ENCODE peak calls at places on chromosomes 13 and 19, in four cellular contexts. G, Y, J and F are unnamed samples.

GRCh38 chr19:18798384-18799352 is 7.6 kb upstream of the COMP start:
- DNase-seq in J (peak; percentile 81), Y (no peak), G (no peak), F (no peak)

GRCh38 chr13:24068472-24068871 is 92.0 kb upstream of the SPATA13 start:
- DNase-seq in Y (no peak), G (no peak), J (no peak), F (no peak)

GRCh38 chr19:17325881-17326594 is 8.6 kb downstream of the ANO8 start:
- DNase-seq in Y (no peak), G (no peak), J (no peak), F (no peak)

GRCh38 chr13:113820813-113821651 is 42.8 kb downstream of the GAS6 start:
- DNase-seq in G (peak; percentile 69), Y (no peak), J (peak; percentile 87), F (no peak)

GRCh38 chr19:51166846-51167490 is 24.9 kb downstream of the SIGLEC7 start:
- DNase-seq in Y (no peak), J (no peak), G (no peak), F (no peak)

GRCh38 chr13:77779461-77780272 is 82.2 kb downstream of the SLAIN1 start:
- DNase-seq in Y (peak; percentile 73), G (peak; percentile 61), J (peak; percentile 77), F (peak; percentile 85)

GRCh38 chr19:58572818-58573657 is at the start of gene MZF1:
- DNase-seq in G (peak; percentile 100), Y (peak; percentile 100), J (peak; percentile 100), F (peak; percentile 100)

GRCh38 chr13:76223565-76223964 is 587.4 kb downstream of the LMO7 start:
- DNase-seq in G (no peak), J (no peak), Y (no peak), F (no peak)

GRCh38 chr19:8654591-8655339 is 24.3 kb downstream of the NFILZ start:
- DNase-seq in Y (peak; percentile 69), G (peak; percentile 69), J (peak; percentile 73), F (peak; percentile 59)

GRCh38 chr13:73740681-73741080 is 393.5 kb downstream of the KLF12 start:
- DNase-seq in J (no peak), Y (no peak), G (no peak), F (no peak)

GRCh38 chr13:33637978-33638743 is 179.8 kb upstream of the RFC3 start:
- DNase-seq in Y (no peak), J (no peak), G (no peak), F (no peak)

GRCh38 chr13:48975101-48975925 is at the start of gene FNDC3A:
- DNase-seq in J (peak; percentile 91), G (peak; percentile 68), Y (peak; percentile 88), F (peak; percentile 48)

GRCh38 chr19:55519461-55520311 is 17.2 kb downstream of the SBK2 start:
- DNase-seq in J (no peak), G (peak; percentile 94), Y (no peak), F (no peak)

GRCh38 chr13:42275506-42275905 is 3.6 kb downstream of the AKAP11 start:
- DNase-seq in G (no peak), Y (no peak), J (no peak), F (no peak)

GRCh38 chr13:64130600-64130999 is 2715.0 kb upstream of the PCDH20 start:
- DNase-seq in Y (no peak), J (no peak), G (no peak), F (no peak)

GRCh38 chr13:93146584-93147292 is 79.9 kb upstream of the GPC6 start:
- DNase-seq in Y (no peak), G (no peak), J (peak; percentile 28), F (no peak)

GRCh38 chr19:21135433-21135832 is 6.4 kb upstream of the ZNF431 start:
- DNase-seq in J (no peak), G (no peak), Y (no peak), F (no peak)

GRCh38 chr19:54179921-54180452 is 7.0 kb upstream of the TMC4 start:
- DNase-seq in Y (peak; percentile 89), J (peak; percentile 78), G (peak; percentile 90), F (no peak)

GRCh38 chr19:940591-941291 is 14.9 kb downstream of the ARID3A start:
- DNase-seq in G (peak; percentile 68), J (no peak), Y (no peak), F (no peak)

GRCh38 chr19:1503089-1503924 is 9.5 kb downstream of the ADAMTSL5 start:
- DNase-seq in Y (peak; percentile 64), G (peak; percentile 50), J (peak; percentile 81), F (peak; percentile 43)

GRCh38 chr19:28655054-28655453 is 557.9 kb downstream of the UQCRFS1 start:
- DNase-seq in Y (no peak), J (no peak), G (no peak), F (no peak)

GRCh38 chr13:109694972-109695371 is 91.4 kb downstream of the IRS2 start:
- DNase-seq in J (peak; percentile 40), Y (no peak), G (no peak), F (no peak)

GRCh38 chr13:93233997-93234416 is 7.4 kb downstream of the GPC6 start:
- DNase-seq in Y (no peak), J (peak; percentile 23), G (peak; percentile 35), F (peak; percentile 66)

GRCh38 chr13:73870970-73871935 is 263.0 kb downstream of the KLF12 start:
- DNase-seq in Y (no peak), J (no peak), G (no peak), F (no peak)

GRCh38 chr13:112845511-112846144 is 123.4 kb upstream of the MCF2L start:
- DNase-seq in J (no peak), Y (no peak), G (no peak), F (no peak)

GRCh38 chr19:41226053-41226873 is 7.2 kb downstream of the AXL start:
- DNase-seq in J (peak; percentile 88), Y (peak; percentile 63), G (peak; percentile 95), F (no peak)

GRCh38 chr19:23916991-23917390 is 2.3 kb downstream of the ZNF726 start:
- DNase-seq in G (no peak), Y (no peak), J (no peak), F (no peak)

GRCh38 chr19:50705422-50706019 is 14.1 kb downstream of the SHANK1 start:
- DNase-seq in J (peak; percentile 61), G (peak; percentile 79), Y (peak; percentile 70), F (peak; percentile 19)

GRCh38 chr13:99628442-99628841 is 127.2 kb downstream of the TM9SF2 start:
- DNase-seq in Y (no peak), G (no peak), J (no peak), F (no peak)

GRCh38 chr13:46143239-46143701 is 38.4 kb upstream of the CPB2 start:
- DNase-seq in J (peak; percentile 30), Y (no peak), G (peak; percentile 69), F (no peak)

GRCh38 chr13:79434578-79434977 is 28.5 kb upstream of the RBM26 start:
- DNase-seq in Y (no peak), J (no peak), G (no peak), F (no peak)

GRCh38 chr13:69935043-69935442 is 172.6 kb upstream of the ATXN8OS start:
- DNase-seq in J (no peak), G (peak; percentile 35), Y (no peak), F (peak; percentile 61)

GRCh38 chr13:23956106-23956505 is 58.8 kb upstream of the C1QTNF9B start:
- DNase-seq in J (peak; percentile 63), G (peak; percentile 33), Y (no peak), F (no peak)

GRCh38 chr13:99980201-99981114 is 1.1 kb upstream of the ZIC2 start:
- DNase-seq in J (peak; percentile 81), G (peak; percentile 87), Y (peak; percentile 85), F (peak; percentile 85)

GRCh38 chr13:37598572-37598971 is at the start of gene POSTN:
- DNase-seq in G (no peak), Y (peak; percentile 9), J (peak; percentile 26), F (no peak)

GRCh38 chr13:74732736-74733135 is 598.5 kb upstream of the KLF12 start:
- DNase-seq in J (no peak), Y (no peak), G (no peak), F (no peak)

GRCh38 chr13:44669534-44669933 is 93.4 kb upstream of the TSC22D1 start:
- DNase-seq in J (no peak), Y (no peak), G (no peak), F (no peak)

GRCh38 chr13:41613984-41614581 is 156.7 kb downstream of the RGCC start:
- DNase-seq in Y (no peak), G (no peak), J (peak; percentile 33), F (no peak)

GRCh38 chr19:3708207-3708931 is at the start of gene TJP3:
- DNase-seq in J (peak; percentile 72), Y (no peak), G (no peak), F (peak; percentile 58)

DNA sequence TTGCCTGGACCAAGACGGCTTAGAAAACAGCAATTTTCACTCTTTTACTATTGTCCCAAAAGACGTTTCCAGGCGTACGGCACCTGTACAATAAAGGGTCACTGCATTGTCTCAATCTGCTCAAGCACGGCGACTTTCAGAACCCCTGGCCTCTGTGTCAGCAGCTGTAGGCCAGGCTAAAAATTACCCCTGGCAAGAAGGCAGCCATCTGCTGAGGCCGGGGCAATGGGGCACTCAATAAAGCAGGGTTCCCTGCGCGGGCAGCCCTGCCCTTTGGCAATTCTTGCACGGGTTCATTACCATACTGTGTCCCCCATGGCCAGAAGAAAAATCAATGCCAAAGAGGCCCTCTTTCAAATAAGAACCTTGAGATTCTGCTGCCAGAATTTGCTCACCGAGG is 52.1 kb downstream of the STK24 start:
- DNase-seq in J (no peak), G (no peak), Y (no peak), F (no peak)
- H3K4me1 ChIP-seq in J (peaks cover 5% of the 10 kb centered on the region), G (peaks cover 9% of the 10 kb centered on the region), Y (peaks cover 55% of the 10 kb centered on the region), F (no peaks in the 10 kb centered on the region)

DNA sequence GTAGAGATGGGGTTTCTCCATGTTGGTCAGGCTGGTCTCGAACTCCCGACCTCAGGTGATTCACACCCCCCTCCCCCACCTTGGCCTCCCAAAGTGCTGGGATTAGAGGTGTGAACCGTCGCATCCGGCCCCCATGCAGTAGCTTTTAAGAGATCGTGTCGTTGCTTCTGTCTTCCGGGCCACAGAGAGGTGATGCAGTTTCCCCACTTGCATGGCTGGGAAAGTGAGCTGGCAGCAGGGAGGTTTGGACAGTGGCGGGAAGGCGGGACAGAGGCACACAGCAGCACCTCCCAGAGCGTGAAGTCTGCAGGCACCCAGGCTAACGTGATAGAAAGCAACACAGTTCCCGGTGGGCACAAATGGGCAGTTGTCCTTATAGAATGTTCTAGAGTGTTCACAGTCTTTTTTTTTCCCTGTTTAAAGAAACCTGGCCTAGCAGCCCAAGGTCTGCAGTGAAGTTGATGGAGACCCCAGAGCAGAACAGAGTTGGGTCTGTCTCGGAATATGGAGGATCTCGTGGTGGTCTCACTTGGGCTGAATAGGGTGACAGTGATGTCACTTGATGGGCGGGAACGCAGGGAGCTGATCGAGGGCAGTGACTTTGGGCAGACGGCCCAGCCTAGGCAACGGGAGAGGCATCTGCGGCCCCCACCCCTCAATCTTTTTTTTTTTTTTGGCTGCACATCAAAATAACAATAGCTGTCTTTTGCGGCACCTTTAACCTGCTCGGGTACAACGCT is 4.9 kb downstream of the UHRF1 start:
- DNase-seq in Y (no peak), J (no peak), G (no peak), F (no peak)
- H3K4me1 ChIP-seq in Y (no peaks in the 10 kb centered on the region), J (peaks cover 20% of the 10 kb centered on the region), G (peaks cover 48% of the 10 kb centered on the region), F (peaks cover 7% of the 10 kb centered on the region)

GRCh38 chr19:2618611-2619010 is 83.9 kb downstream of the GNG7 start:
- DNase-seq in J (no peak), Y (no peak), G (no peak), F (peak; percentile 38)
- H3K4me1 ChIP-seq in J (no peaks in the 10 kb centered on the region), Y (no peaks in the 10 kb centered on the region), G (peaks cover 5% of the 10 kb centered on the region), F (peaks cover 36% of the 10 kb centered on the region)

GRCh38 chr13:86426437-86426836 is 627.2 kb upstream of the SLITRK6 start:
- DNase-seq in J (no peak), Y (no peak), G (no peak), F (no peak)
- H3K4me1 ChIP-seq in J (no peaks in the 10 kb centered on the region), Y (peaks cover 6% of the 10 kb centered on the region), G (no peaks in the 10 kb centered on the region), F (no peaks in the 10 kb centered on the region)

GRCh38 chr19:46945668-46946067 is 74.0 kb upstream of the NPAS1 start:
- DNase-seq in J (no peak), G (no peak), Y (no peak), F (no peak)
- H3K4me1 ChIP-seq in J (peaks cover 32% of the 10 kb centered on the region), G (peaks cover 46% of the 10 kb centered on the region), Y (peaks cover 15% of the 10 kb centered on the region), F (peaks cover 16% of the 10 kb centered on the region)